ENCODE peak calls at places on chromosomes 5 and 9, in four cellular contexts. X is CD4-positive, alpha-beta T cell; J is choroid plexus epithelial cell; D is heart left ventricle. R is an unnamed sample.

GRCh38 chr5:80707645-80708044 is 52.9 kb upstream of the DHFR start:
- DNase-seq in X (no peak), J (peak; percentile 13), D (no peak), R (no peak)

GRCh38 chr5:164809831-164810230 is 1304.4 kb downstream of the MAT2B start:
- DNase-seq in X (no peak), J (peak; percentile 0), D (no peak), R (no peak)

GRCh38 chr5:79595086-79595485 is 17.2 kb upstream of the TENT2 start:
- DNase-seq in X (no peak), J (no peak), D (no peak), R (no peak)

GRCh38 chr5:1348986-1349245 is 4.0 kb upstream of the CLPTM1L start:
- DNase-seq in X (no peak), J (no peak), D (no peak), R (no peak)

GRCh38 chr9:135100241-135101067 is 13.0 kb downstream of the OLFM1 start:
- DNase-seq in X (no peak), J (no peak), D (no peak), R (no peak)

GRCh38 chr5:179355976-179356968 is 11.0 kb upstream of the ADAMTS2 start:
- DNase-seq in X (no peak), J (peak; percentile 95), D (no peak), R (no peak)

GRCh38 chr9:137049544-137050449 is 3.8 kb upstream of the NPDC1 start:
- DNase-seq in X (no peak), J (peak; percentile 59), D (no peak), R (no peak)

GRCh38 chr9:126459126-126459525 is 132.5 kb downstream of the MVB12B start:
- DNase-seq in X (no peak), J (no peak), D (no peak), R (no peak)

GRCh38 chr5:154162475-154163217 is 27.9 kb upstream of the GALNT10 start:
- DNase-seq in X (no peak), J (no peak), D (peak; percentile 13), R (no peak)

GRCh38 chr5:33937700-33938506 is 1.7 kb downstream of the RXFP3 start:
- DNase-seq in X (no peak), J (no peak), D (no peak), R (no peak)

GRCh38 chr5:310516-310915 is 11.0 kb upstream of the AHRR start:
- DNase-seq in X (no peak), J (no peak), D (no peak), R (no peak)

GRCh38 chr9:121561385-121562222 is 62.0 kb upstream of the GGTA1 start:
- DNase-seq in X (no peak), J (peak; percentile 19), D (no peak), R (no peak)

GRCh38 chr5:74873525-74874249 is 7.5 kb upstream of the FAM169A start:
- DNase-seq in X (no peak), J (no peak), D (no peak), R (no peak)

GRCh38 chr5:122062205-122062604 is 15.9 kb downstream of the LOX start:
- DNase-seq in X (no peak), J (no peak), D (no peak), R (no peak)

GRCh38 chr9:107707915-107708441 is 218.4 kb upstream of the KLF4 start:
- DNase-seq in X (no peak), J (peak; percentile 37), D (no peak), R (no peak)

GRCh38 chr5:128778474-128778873 is 186.8 kb upstream of the SLC27A6 start:
- DNase-seq in X (no peak), J (peak; percentile 60), D (no peak), R (no peak)

GRCh38 chr9:10605388-10605787 is 7.4 kb downstream of the PTPRD start:
- DNase-seq in X (no peak), J (no peak), D (no peak), R (no peak)

GRCh38 chr5:173823721-173824567 is 64.2 kb upstream of the CPEB4 start:
- DNase-seq in X (no peak), J (peak; percentile 95), D (no peak), R (no peak)

GRCh38 chr5:75381456-75381855 is 44.4 kb downstream of the HMGCR start:
- DNase-seq in X (no peak), J (no peak), D (no peak), R (no peak)

GRCh38 chr5:1135696-1136525 is 24.0 kb upstream of the SLC12A7 start:
- DNase-seq in X (no peak), J (no peak), D (no peak), R (no peak)

GRCh38 chr5:11903614-11904269 is 504 bp downstream of the CTNND2 start:
- DNase-seq in X (no peak), J (no peak), D (peak; percentile 13), R (no peak)

GRCh38 chr9:8845376-8845775 is 1045.8 kb upstream of the DMAC1 start:
- DNase-seq in X (no peak), J (no peak), D (peak; percentile 45), R (no peak)

GRCh38 chr9:35481347-35481975 is 8.4 kb upstream of the RUSC2 start:
- DNase-seq in X (no peak), J (peak; percentile 86), D (peak; percentile 33), R (no peak)

GRCh38 chr9:76521906-76522305 is 62.9 kb downstream of the GCNT1 start:
- DNase-seq in X (no peak), J (no peak), D (no peak), R (no peak)

GRCh38 chr5:16489322-16489791 is 23.8 kb upstream of the ZNF622 start:
- DNase-seq in X (no peak), J (peak; percentile 85), D (no peak), R (no peak)

GRCh38 chr5:124724357-124725039 is 21.9 kb downstream of the ZNF608 start:
- DNase-seq in X (no peak), J (no peak), D (no peak), R (no peak)

GRCh38 chr5:124725622-124726258 is 20.7 kb downstream of the ZNF608 start:
- DNase-seq in X (no peak), J (no peak), D (no peak), R (no peak)

GRCh38 chr5:124726631-124727362 is 19.6 kb downstream of the ZNF608 start:
- DNase-seq in X (no peak), J (no peak), D (no peak), R (no peak)

GRCh38 chr5:124728331-124729307 is 17.8 kb downstream of the ZNF608 start:
- DNase-seq in X (no peak), J (no peak), D (no peak), R (no peak)

GRCh38 chr5:124725040-124725434 is 21.4 kb downstream of the ZNF608 start:
- DNase-seq in X (no peak), J (no peak), D (no peak), R (no peak)
- TF ChIP-seq CTCF in X (no peak), J (peak; percentile 20), D (no peak), R (no peak)

DNA sequence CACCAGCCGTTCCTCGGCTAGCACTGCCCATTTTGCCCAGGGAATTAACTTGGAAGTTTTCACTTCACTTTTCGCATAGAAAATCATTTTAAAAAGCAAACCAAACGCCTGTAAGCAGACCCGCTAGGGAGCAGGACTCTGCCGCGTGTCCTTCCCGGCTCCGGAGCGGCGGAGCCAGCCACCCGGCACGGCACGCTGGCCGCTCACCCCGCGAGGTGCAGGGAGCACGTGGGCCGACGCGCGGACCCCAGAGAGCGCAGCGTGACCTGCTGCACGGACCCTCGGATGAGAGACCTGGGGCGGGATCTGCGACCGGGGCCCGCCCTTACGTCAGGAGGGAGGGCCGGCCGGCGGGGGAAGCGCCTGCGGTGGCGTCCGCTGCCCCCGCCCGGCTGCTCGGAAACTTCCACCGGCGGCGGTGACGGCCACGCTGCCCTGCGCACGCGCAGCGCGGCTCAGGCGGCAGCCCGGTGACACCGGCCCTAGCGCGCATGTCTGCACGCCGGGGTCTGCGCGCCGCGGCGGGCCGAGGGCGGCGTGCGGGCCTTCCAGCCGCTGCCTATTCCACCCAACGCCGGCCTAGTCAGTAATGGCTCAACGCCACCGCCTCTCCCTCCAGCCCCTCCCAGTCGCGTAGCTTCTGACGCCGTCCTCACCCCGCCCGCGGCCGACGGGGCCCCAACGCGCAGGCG is 504 bp upstream of the TENT4A start:
- DNase-seq in X (peak; percentile 96), J (peak; percentile 97), D (peak; percentile 97), R (peak; percentile 98)
- TF ChIP-seq CTCF in X (no peak), J (no peak), D (no peak), R (no peak)

GRCh38 chr9:20754556-20754955 is 70.5 kb downstream of the FOCAD start:
- DNase-seq in X (no peak), J (peak; percentile 10), D (no peak), R (no peak)
- TF ChIP-seq CTCF in X (no peak), J (no peak), D (no peak), R (no peak)

GRCh38 chr5:32585446-32586250 is at the start of gene SUB1:
- DNase-seq in X (peak; percentile 88), J (peak; percentile 94), D (peak; percentile 95), R (peak; percentile 88)
- TF ChIP-seq CTCF in X (no peak), J (no peak), D (no peak), R (no peak)

GRCh38 chr9:117444466-117444865 is 29.6 kb upstream of the ASTN2 start:
- DNase-seq in X (no peak), J (no peak), D (no peak), R (no peak)

GRCh38 chr9:117451336-117451735 is 36.5 kb upstream of the ASTN2 start:
- DNase-seq in X (no peak), J (no peak), D (no peak), R (no peak)

GRCh38 chr9:117448066-117448465 is 33.2 kb upstream of the ASTN2 start:
- DNase-seq in X (no peak), J (peak; percentile 8), D (no peak), R (no peak)
- TF ChIP-seq CTCF in X (no peak), J (no peak), D (no peak), R (no peak)

R was measured in activated B cell treated with CpG ODN at 0.5 μM for 24 hours.